ENCODE peak calls at places on chromosomes 6 and 20, in six cellular contexts. L is Peyer's patch, Z is heart right ventricle, O is cardiac fibroblast, E is iPS-NIHi11, C is ELR. J is an unnamed sample.

GRCh38 chr6:160931378-160932343 is 59.9 kb upstream of the MAP3K4 start:
- DNase-seq in L (no peak), Z (no peak), O (no peak), E (no peak), C (no peak), J (no peak)

GRCh38 chr6:105993341-105993740 is 92.8 kb upstream of the PRDM1 start:
- DNase-seq in L (no peak), Z (no peak), O (no peak), E (peak; percentile 73), C (peak; percentile 53), J (no peak)

GRCh38 chr6:7424967-7425807 is 35.6 kb downstream of the RIOK1 start:
- DNase-seq in L (no peak), Z (peak; percentile 25), O (peak; percentile 75), E (peak; percentile 45), C (peak; percentile 28), J (no peak)

GRCh38 chr20:4820833-4821518 is 99.3 kb downstream of the PRND start:
- DNase-seq in L (no peak), Z (no peak), O (peak; percentile 72), E (no peak), C (peak; percentile 54), J (no peak)

GRCh38 chr20:57112448-57112847 is 154.0 kb downstream of the BMP7 start:
- DNase-seq in L (no peak), Z (no peak), O (no peak), E (no peak), C (no peak), J (no peak)

GRCh38 chr20:51122931-51123658 is 100.2 kb upstream of the KCNG1 start:
- DNase-seq in L (no peak), Z (no peak), O (no peak), E (no peak), C (no peak), J (no peak)

GRCh38 chr20:35307666-35308653 is 15.7 kb upstream of the FAM83C start:
- DNase-seq in L (no peak), Z (peak; percentile 56), O (peak; percentile 82), E (no peak), C (peak; percentile 99), J (no peak)

GRCh38 chr6:98627129-98627775 is 207.1 kb upstream of the POU3F2 start:
- DNase-seq in L (no peak), Z (no peak), O (no peak), E (no peak), C (no peak), J (no peak)

GRCh38 chr20:20021835-20022234 is 4.7 kb downstream of the NAA20 start:
- DNase-seq in L (no peak), Z (no peak), O (no peak), E (no peak), C (no peak), J (no peak)

GRCh38 chr20:20369353-20370086 is 1.6 kb downstream of the INSM1 start:
- DNase-seq in L (no peak), Z (no peak), O (no peak), E (peak; percentile 36), C (no peak), J (peak; percentile 63)

GRCh38 chr20:33584976-33585375 is 77.2 kb upstream of the C20orf144 start:
- DNase-seq in L (no peak), Z (no peak), O (no peak), E (no peak), C (peak; percentile 19), J (no peak)

J was measured in naive thymus-derived CD4-positive, alpha-beta T cell.